ENCODE peak calls at places on chromosomes 11 and 22, in nine cellular contexts. One of them, this sample, is unnamed.

GRCh38 chr11:68825603-68826002 is 16.1 kb downstream of the CPT1A start:
- DNase-seq in pancreas: peak; percentile 71
- DNase-seq in HepG2: peak; percentile 58
- DNase-seq in IMR-90: no peak
- DNase-seq in keratinocyte: no peak
- DNase-seq in tibial artery: no peak
- DNase-seq in PC-3: peak; percentile 75
- DNase-seq in ascending aorta: no peak
- DNase-seq in kidney epithelial cell: no peak
- DNase-seq in this sample: peak; percentile 38

GRCh38 chr11:93568726-93569125 is 25.5 kb upstream of the SMCO4 start:
- DNase-seq in pancreas: no peak
- DNase-seq in tibial artery: no peak
- DNase-seq in kidney epithelial cell: no peak
- DNase-seq in ascending aorta: no peak
- DNase-seq in keratinocyte: no peak
- DNase-seq in PC-3: no peak
- DNase-seq in HepG2: no peak
- DNase-seq in IMR-90: no peak
- DNase-seq in this sample: no peak

GRCh38 chr11:63906585-63906984 is 10.4 kb downstream of the RCOR2 start:
- DNase-seq in ascending aorta: no peak
- DNase-seq in keratinocyte: no peak
- DNase-seq in IMR-90: peak; percentile 13
- DNase-seq in kidney epithelial cell: no peak
- DNase-seq in HepG2: no peak
- DNase-seq in PC-3: peak; percentile 31
- DNase-seq in tibial artery: no peak
- DNase-seq in pancreas: no peak
- DNase-seq in this sample: no peak

GRCh38 chr11:47248664-47249377 is at the start of gene ACP2:
- DNase-seq in IMR-90: peak; percentile 87
- DNase-seq in keratinocyte: no peak
- DNase-seq in kidney epithelial cell: no peak
- DNase-seq in HepG2: peak; percentile 85
- DNase-seq in tibial artery: peak; percentile 93
- DNase-seq in pancreas: peak; percentile 90
- DNase-seq in ascending aorta: peak; percentile 62
- DNase-seq in PC-3: peak; percentile 83
- DNase-seq in this sample: peak; percentile 74

GRCh38 chr11:120431633-120432032 is 79.9 kb upstream of the GRIK4 start:
- DNase-seq in HepG2: peak; percentile 18
- DNase-seq in keratinocyte: no peak
- DNase-seq in tibial artery: no peak
- DNase-seq in pancreas: no peak
- DNase-seq in ascending aorta: no peak
- DNase-seq in PC-3: peak; percentile 48
- DNase-seq in kidney epithelial cell: peak; percentile 39
- DNase-seq in IMR-90: peak; percentile 72
- DNase-seq in this sample: peak; percentile 31

GRCh38 chr11:47268448-47269001 is 1.4 kb upstream of the MADD start:
- DNase-seq in pancreas: no peak
- DNase-seq in HepG2: no peak
- DNase-seq in tibial artery: no peak
- DNase-seq in IMR-90: no peak
- DNase-seq in PC-3: no peak
- DNase-seq in kidney epithelial cell: no peak
- DNase-seq in ascending aorta: no peak
- DNase-seq in keratinocyte: no peak
- DNase-seq in this sample: no peak

GRCh38 chr11:108620958-108621772 is 27.6 kb upstream of the EXPH5 start:
- DNase-seq in pancreas: no peak
- DNase-seq in keratinocyte: no peak
- DNase-seq in tibial artery: no peak
- DNase-seq in kidney epithelial cell: no peak
- DNase-seq in IMR-90: peak; percentile 10
- DNase-seq in ascending aorta: no peak
- DNase-seq in HepG2: no peak
- DNase-seq in PC-3: peak; percentile 95
- DNase-seq in this sample: peak; percentile 78

GRCh38 chr11:114354076-114354475 is 46.2 kb downstream of the C11orf71 start:
- DNase-seq in PC-3: peak; percentile 96
- DNase-seq in ascending aorta: no peak
- DNase-seq in tibial artery: no peak
- DNase-seq in keratinocyte: peak; percentile 95
- DNase-seq in HepG2: no peak
- DNase-seq in IMR-90: peak; percentile 94
- DNase-seq in kidney epithelial cell: peak; percentile 82
- DNase-seq in pancreas: no peak
- DNase-seq in this sample: peak; percentile 99

GRCh38 chr22:41636467-41636866 is 15.4 kb downstream of the XRCC6 start:
- DNase-seq in HepG2: no peak
- DNase-seq in PC-3: peak; percentile 76
- DNase-seq in tibial artery: peak; percentile 54
- DNase-seq in ascending aorta: no peak
- DNase-seq in kidney epithelial cell: no peak
- DNase-seq in keratinocyte: no peak
- DNase-seq in pancreas: no peak
- DNase-seq in IMR-90: peak; percentile 30
- DNase-seq in this sample: peak; percentile 52

GRCh38 chr11:34238533-34238932 is 119.3 kb downstream of the ABTB2 start:
- DNase-seq in pancreas: no peak
- DNase-seq in IMR-90: no peak
- DNase-seq in tibial artery: no peak
- DNase-seq in PC-3: no peak
- DNase-seq in keratinocyte: no peak
- DNase-seq in HepG2: no peak
- DNase-seq in ascending aorta: no peak
- DNase-seq in kidney epithelial cell: no peak
- DNase-seq in this sample: peak; percentile 96

GRCh38 chr22:45793161-45793560 is 121.5 kb downstream of the ATXN10 start:
- DNase-seq in ascending aorta: no peak
- DNase-seq in keratinocyte: no peak
- DNase-seq in HepG2: no peak
- DNase-seq in pancreas: no peak
- DNase-seq in PC-3: no peak
- DNase-seq in IMR-90: no peak
- DNase-seq in kidney epithelial cell: no peak
- DNase-seq in tibial artery: no peak
- DNase-seq in this sample: no peak
- TF ChIP-seq CTCF in ascending aorta: no peak
- TF ChIP-seq CTCF in keratinocyte: no peak
- TF ChIP-seq CTCF in HepG2: no peak
- TF ChIP-seq CTCF in pancreas: no peak
- TF ChIP-seq CTCF in PC-3: no peak
- TF ChIP-seq CTCF in IMR-90: no peak
- TF ChIP-seq CTCF in kidney epithelial cell: no peak
- TF ChIP-seq CTCF in tibial artery: no peak
- TF ChIP-seq CTCF in this sample: no peak

DNA sequence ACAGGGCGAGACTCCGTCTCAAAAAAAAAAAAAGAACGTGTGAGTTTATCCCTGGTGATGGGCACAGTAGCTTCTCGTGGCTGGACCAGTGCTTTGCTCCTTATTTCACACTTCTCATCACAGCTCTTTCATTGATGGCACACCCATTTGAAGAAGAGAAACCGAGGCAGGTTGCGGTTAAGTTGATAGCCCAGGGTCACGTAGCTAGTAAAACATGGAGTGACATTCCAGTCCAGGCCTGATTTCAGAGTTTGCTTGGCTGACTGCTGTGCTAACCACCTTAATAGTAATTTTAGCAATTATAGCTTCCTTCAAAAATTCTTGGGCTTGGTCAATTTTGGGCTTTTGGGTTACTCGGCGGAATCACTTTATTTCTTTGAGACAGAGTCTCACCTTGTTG is 25.8 kb downstream of the AP2A2 start:
- DNase-seq in ascending aorta: no peak
- DNase-seq in tibial artery: no peak
- DNase-seq in HepG2: no peak
- DNase-seq in pancreas: no peak
- DNase-seq in IMR-90: no peak
- DNase-seq in PC-3: no peak
- DNase-seq in kidney epithelial cell: no peak
- DNase-seq in keratinocyte: no peak
- DNase-seq in this sample: no peak
- H3K27me3 ChIP-seq in ascending aorta: no peaks in the 10 kb centered on the region
- H3K27me3 ChIP-seq in tibial artery: no peaks in the 10 kb centered on the region
- H3K27me3 ChIP-seq in HepG2: no peaks in the 10 kb centered on the region
- H3K27me3 ChIP-seq in pancreas: no peaks in the 10 kb centered on the region
- H3K27me3 ChIP-seq in IMR-90: no peaks in the 10 kb centered on the region
- H3K27me3 ChIP-seq in PC-3: no peaks in the 10 kb centered on the region
- H3K27me3 ChIP-seq in kidney epithelial cell: no peaks in the 10 kb centered on the region
- H3K27me3 ChIP-seq in keratinocyte: no peaks in the 10 kb centered on the region
- H3K27me3 ChIP-seq in this sample: no peaks in the 10 kb centered on the region

GRCh38 chr11:45147871-45148270 is 1.4 kb downstream of the PRDM11 start:
- DNase-seq in IMR-90: no peak
- DNase-seq in PC-3: no peak
- DNase-seq in HepG2: no peak
- DNase-seq in kidney epithelial cell: no peak
- DNase-seq in keratinocyte: no peak
- DNase-seq in ascending aorta: no peak
- DNase-seq in tibial artery: peak; percentile 55
- DNase-seq in pancreas: no peak
- DNase-seq in this sample: no peak

GRCh38 chr11:45146072-45147016 is at the start of gene PRDM11:
- DNase-seq in HepG2: no peak
- DNase-seq in keratinocyte: peak; percentile 13
- DNase-seq in PC-3: peak; percentile 78
- DNase-seq in pancreas: peak; percentile 90
- DNase-seq in ascending aorta: no peak
- DNase-seq in IMR-90: peak; percentile 72
- DNase-seq in kidney epithelial cell: no peak
- DNase-seq in tibial artery: peak; percentile 86
- DNase-seq in this sample: peak; percentile 51

GRCh38 chr11:45148276-45148675 is 1.8 kb downstream of the PRDM11 start:
- DNase-seq in pancreas: peak; percentile 19
- DNase-seq in PC-3: no peak
- DNase-seq in keratinocyte: no peak
- DNase-seq in ascending aorta: no peak
- DNase-seq in HepG2: no peak
- DNase-seq in kidney epithelial cell: no peak
- DNase-seq in IMR-90: no peak
- DNase-seq in tibial artery: peak; percentile 60
- DNase-seq in this sample: no peak

GRCh38 chr11:45145421-45146071 is 893 bp upstream of the PRDM11 start:
- DNase-seq in tibial artery: peak; percentile 77
- DNase-seq in ascending aorta: no peak
- DNase-seq in kidney epithelial cell: no peak
- DNase-seq in PC-3: no peak
- DNase-seq in HepG2: no peak
- DNase-seq in IMR-90: peak; percentile 35
- DNase-seq in pancreas: no peak
- DNase-seq in keratinocyte: no peak
- DNase-seq in this sample: peak; percentile 29

DNA sequence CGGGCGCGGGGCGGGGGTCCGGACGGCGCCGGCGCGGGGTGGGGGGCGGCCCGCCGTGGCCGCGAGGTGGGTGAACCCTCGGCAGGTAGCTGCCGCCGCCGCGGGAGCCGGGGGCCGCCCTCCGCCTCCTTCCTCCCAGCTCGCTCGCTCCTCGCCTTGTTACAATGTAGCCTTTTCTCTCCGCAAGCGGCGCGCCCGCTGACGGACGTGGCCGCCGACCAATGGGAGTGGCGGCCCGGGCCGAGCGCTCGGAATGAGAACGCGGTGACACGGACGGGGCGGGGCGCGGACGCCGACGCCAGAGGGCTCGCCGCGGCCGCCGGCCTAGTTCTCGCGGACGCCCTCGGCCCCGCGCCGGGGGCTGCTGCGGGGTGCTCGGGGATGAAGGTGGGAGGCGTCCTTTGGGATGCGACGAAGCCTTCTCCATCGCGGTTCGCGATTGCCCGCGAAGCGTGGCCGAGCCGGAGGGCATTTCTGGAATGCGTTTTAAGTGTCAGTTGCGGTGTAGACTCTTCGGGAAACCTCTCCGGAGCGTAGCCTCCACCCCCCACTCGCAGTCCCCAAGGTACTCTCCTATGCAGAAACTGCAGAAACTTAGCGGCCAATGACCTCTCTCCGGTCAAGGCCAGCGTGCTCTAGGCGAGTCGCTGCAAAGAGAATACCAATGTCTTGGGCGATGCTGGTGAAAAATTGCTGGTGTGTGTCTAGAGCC is 734 bp downstream of the PRDM11 start:
- DNase-seq in IMR-90: peak; percentile 94
- DNase-seq in tibial artery: peak; percentile 98
- DNase-seq in PC-3: peak; percentile 96
- DNase-seq in kidney epithelial cell: peak; percentile 69
- DNase-seq in ascending aorta: peak; percentile 89
- DNase-seq in pancreas: peak; percentile 99
- DNase-seq in HepG2: peak; percentile 87
- DNase-seq in keratinocyte: peak; percentile 58
- DNase-seq in this sample: peak; percentile 78
- H3K4me3 ChIP-seq in IMR-90: peak overlapping the region; percentile 90
- H3K4me3 ChIP-seq in tibial artery: peak overlapping the region; percentile 74
- H3K4me3 ChIP-seq in PC-3: peak overlapping the region; percentile 98
- H3K4me3 ChIP-seq in kidney epithelial cell: peak overlapping the region; percentile 63
- H3K4me3 ChIP-seq in ascending aorta: peak overlapping the region; percentile 91
- H3K4me3 ChIP-seq in pancreas: peak overlapping the region; percentile 80
- H3K4me3 ChIP-seq in HepG2: peak overlapping the region; percentile 79
- H3K4me3 ChIP-seq in keratinocyte: peak overlapping the region; percentile 83
- H3K4me3 ChIP-seq in this sample: peak overlapping the region; percentile 65

DNA sequence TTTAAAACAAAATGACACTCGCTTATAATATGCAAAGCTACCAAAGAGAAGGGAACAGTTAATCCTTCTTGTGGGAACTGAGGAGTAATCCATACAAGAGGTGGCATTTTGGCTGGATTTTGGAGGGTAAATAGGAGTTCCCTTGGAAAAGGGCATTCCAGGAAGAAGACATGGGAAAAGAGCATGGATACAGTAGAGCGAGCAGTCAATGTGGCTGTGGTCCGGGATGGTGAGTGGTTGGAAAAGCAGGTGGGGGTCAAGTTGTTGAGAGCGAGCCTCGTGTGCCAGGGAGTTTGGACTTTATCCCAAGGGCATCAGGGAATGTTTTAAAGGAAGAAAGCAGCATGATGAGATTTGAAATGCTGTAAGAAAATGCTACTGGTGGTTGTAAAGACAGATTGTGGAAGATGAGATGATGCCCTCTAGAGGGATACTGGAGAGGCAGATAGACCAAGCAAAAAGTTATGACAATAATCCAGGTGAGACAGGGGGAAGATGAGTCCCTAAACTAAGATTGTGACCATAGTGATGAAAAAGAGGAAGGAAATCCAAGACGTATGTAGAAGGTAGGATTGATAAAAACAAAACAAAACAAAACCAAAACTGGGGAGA is 3.8 kb upstream of the MMP7 start:
- DNase-seq in tibial artery: no peak
- DNase-seq in keratinocyte: no peak
- DNase-seq in PC-3: peak; percentile 25
- DNase-seq in ascending aorta: no peak
- DNase-seq in IMR-90: no peak
- DNase-seq in pancreas: no peak
- DNase-seq in HepG2: peak; percentile 12
- DNase-seq in kidney epithelial cell: no peak
- DNase-seq in this sample: no peak
- TF ChIP-seq CTCF in tibial artery: no peak
- TF ChIP-seq CTCF in keratinocyte: peak; percentile 21
- TF ChIP-seq CTCF in PC-3: peak; percentile 63
- TF ChIP-seq CTCF in ascending aorta: no peak
- TF ChIP-seq CTCF in IMR-90: peak; percentile 10
- TF ChIP-seq CTCF in pancreas: no peak
- TF ChIP-seq CTCF in HepG2: peak; percentile 53
- TF ChIP-seq CTCF in kidney epithelial cell: peak; percentile 13
- TF ChIP-seq CTCF in this sample: peak; percentile 35